ENCODE peak calls at places on chromosomes 13 and 19, in seven cellular contexts. W, T, I, L, M, E and S are unnamed samples.

GRCh38 chr13:29922896-29923295 is 72.5 kb upstream of the UBL3 start:
- DNase-seq in W (no peak), T (no peak), I (peak), M (no peak), E (peak), L (no peak), S (no peak)

GRCh38 chr19:17751103-17751911 is at the start of gene FCHO1:
- DNase-seq in I (no peak), L (no peak), W (peak), M (no peak), T (no peak), E (no peak), S (no peak)

GRCh38 chr13:73900591-73900990 is 233.6 kb downstream of the KLF12 start:
- DNase-seq in W (no peak), M (no peak), T (no peak), E (no peak), L (no peak), I (no peak), S (no peak)

GRCh38 chr13:74187564-74187963 is 53.4 kb upstream of the KLF12 start:
- DNase-seq in L (no peak), E (peak), W (no peak), I (peak), T (no peak), M (no peak), S (no peak)

GRCh38 chr13:44421853-44422525 is 48.4 kb downstream of the SERP2 start:
- DNase-seq in L (no peak), T (no peak), E (no peak), M (no peak), W (no peak), I (no peak), S (no peak)

GRCh38 chr13:31947506-31947905 is 84.1 kb upstream of the FRY start:
- DNase-seq in W (no peak), E (no peak), T (no peak), I (no peak), L (no peak), M (no peak), S (no peak)

GRCh38 chr19:7595466-7596133 is at the start of gene CAMSAP3:
- DNase-seq in L (peak), E (no peak), T (peak), I (no peak), M (no peak), W (peak), S (no peak)

GRCh38 chr19:53904909-53905308 is 4.2 kb upstream of the CACNG7 start:
- DNase-seq in I (no peak), E (no peak), M (no peak), W (no peak), L (no peak), T (no peak), S (no peak)

GRCh38 chr13:68304287-68304893 is 1074.3 kb upstream of the PCDH9 start:
- DNase-seq in I (no peak), W (no peak), T (peak), L (no peak), M (no peak), E (peak), S (no peak)

GRCh38 chr19:35791814-35792279 is 16.5 kb downstream of the ARHGAP33 start:
- DNase-seq in W (no peak), M (no peak), I (no peak), T (no peak), L (peak), E (no peak), S (no peak)
- TF ChIP-seq CTCF in W (no peak), M (no peak), I (no peak), T (no peak), L (no peak), E (no peak), S (no peak)

GRCh38 chr19:3585301-3586123 is at the start of gene GIPC3:
- DNase-seq in E (no peak), M (no peak), L (no peak), T (no peak), W (no peak), I (no peak), S (no peak)
- H3K4me3 ChIP-seq in E (no peak), M (peak), L (no peak), T (no peak), W (peak), I (peak), S (peak)

GRCh38 chr13:72782717-72783116 is 784 bp downstream of the PIBF1 start:
- DNase-seq in E (peak), T (no peak), I (peak), L (no peak), W (no peak), M (no peak), S (no peak)

GRCh38 chr13:72781461-72782439 is at the start of the genes DIS3 and PIBF1:
- DNase-seq in M (peak), E (peak), I (peak), T (peak), L (peak), W (peak), S (peak)
- TF ChIP-seq CTCF in M (no peak), E (no peak), I (peak), T (peak), L (no peak), W (no peak), S (no peak)

GRCh38 chr19:48442116-48443035 is 3.4 kb upstream of the GRWD1 start:
- DNase-seq in L (no peak), E (no peak), T (no peak), M (no peak), I (no peak), W (no peak), S (no peak)

GRCh38 chr19:48443731-48444128 is 2.1 kb upstream of the GRWD1 start:
- DNase-seq in M (no peak), I (no peak), L (no peak), E (no peak), T (no peak), W (no peak), S (no peak)

GRCh38 chr19:48444129-48444932 is 1.5 kb upstream of the GRWD1 start:
- DNase-seq in I (no peak), E (no peak), L (no peak), M (no peak), T (no peak), W (no peak), S (no peak)

GRCh38 chr19:48444933-48445194 is 919 bp upstream of the GRWD1 start:
- DNase-seq in L (no peak), M (no peak), W (no peak), T (no peak), E (no peak), I (no peak), S (no peak)

DNA sequence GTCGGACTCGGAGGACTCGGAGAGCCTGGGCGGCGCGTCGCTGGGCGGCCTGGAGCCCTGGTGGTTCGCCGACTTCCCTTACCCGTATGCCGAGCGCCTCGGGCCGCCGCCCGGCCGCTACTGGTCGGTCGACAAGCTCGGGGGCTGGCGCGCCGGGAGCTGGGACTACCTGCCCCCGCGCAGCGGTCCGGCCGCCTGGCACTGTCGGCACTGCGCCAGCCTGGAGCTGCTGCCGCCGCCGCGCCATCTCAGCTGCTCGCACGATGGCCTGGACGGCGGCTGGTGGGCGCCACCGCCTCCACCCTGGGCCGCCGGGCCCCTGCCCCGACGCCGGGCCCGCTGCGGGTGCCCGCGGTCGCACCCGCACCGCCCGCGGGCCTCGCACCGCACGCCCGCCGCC is 2.5 kb upstream of the GRWD1 start:
- DNase-seq in T (no peak), W (no peak), E (no peak), M (no peak), L (no peak), I (no peak), S (no peak)
- H3K4me3 ChIP-seq in T (no peak), W (peak), E (no peak), M (peak), L (peak), I (no peak), S (no peak)